ENCODE peak calls at places on chromosomes 1 and 21, in six cellular contexts. S is mesothelial cell of epicardium, D is ovary, M is nephron progenitor cell, K is GM13976, Q is heart right ventricle. A is an unnamed sample.

GRCh38 chr1:55443175-55443933 is 228.2 kb upstream of the USP24 start:
- DNase-seq in S (no peak), D (peak; percentile 80), M (no peak), K (no peak), Q (peak; percentile 77), A (no peak)

GRCh38 chr1:223844962-223845809 is 561 bp downstream of the TP53BP2 start:
- DNase-seq in S (peak; percentile 79), D (no peak), M (peak; percentile 68), K (peak; percentile 57), Q (peak; percentile 56), A (peak; percentile 87)

GRCh38 chr21:35565204-35565611 is 495.1 kb downstream of the SETD4 start:
- DNase-seq in S (no peak), D (no peak), M (no peak), K (no peak), Q (peak; percentile 44), A (no peak)

GRCh38 chr21:15279484-15279883 is 214.7 kb upstream of the NRIP1 start:
- DNase-seq in S (no peak), D (no peak), M (no peak), K (no peak), Q (no peak), A (no peak)

GRCh38 chr1:67609942-67610341 is 75.1 kb upstream of the GADD45A start:
- DNase-seq in S (no peak), D (no peak), M (no peak), K (peak; percentile 16), Q (no peak), A (no peak)

GRCh38 chr21:39094087-39094785 is 89.0 kb downstream of the PSMG1 start:
- DNase-seq in S (no peak), D (no peak), M (no peak), K (no peak), Q (no peak), A (no peak)

GRCh38 chr1:223219318-223219635 is 76.2 kb upstream of the TLR5 start:
- DNase-seq in S (peak; percentile 29), D (no peak), M (no peak), K (no peak), Q (no peak), A (peak; percentile 62)

GRCh38 chr1:8718878-8719361 is 98.5 kb downstream of the RERE start:
- DNase-seq in S (no peak), D (no peak), M (no peak), K (no peak), Q (no peak), A (no peak)

GRCh38 chr1:164675342-164675904 is 116.4 kb downstream of the PBX1 start:
- DNase-seq in S (no peak), D (no peak), M (no peak), K (no peak), Q (no peak), A (no peak)

GRCh38 chr1:235411489-235412486 is 44.6 kb downstream of the TBCE start:
- DNase-seq in S (no peak), D (no peak), M (no peak), K (no peak), Q (no peak), A (no peak)

GRCh38 chr1:170288155-170288554 is 142.4 kb downstream of the NTMT2 start:
- DNase-seq in S (no peak), D (no peak), M (no peak), K (no peak), Q (no peak), A (no peak)

GRCh38 chr21:25625036-25625435 is 14.0 kb upstream of the JAM2 start:
- DNase-seq in S (no peak), D (no peak), M (no peak), K (no peak), Q (no peak), A (no peak)

DNA sequence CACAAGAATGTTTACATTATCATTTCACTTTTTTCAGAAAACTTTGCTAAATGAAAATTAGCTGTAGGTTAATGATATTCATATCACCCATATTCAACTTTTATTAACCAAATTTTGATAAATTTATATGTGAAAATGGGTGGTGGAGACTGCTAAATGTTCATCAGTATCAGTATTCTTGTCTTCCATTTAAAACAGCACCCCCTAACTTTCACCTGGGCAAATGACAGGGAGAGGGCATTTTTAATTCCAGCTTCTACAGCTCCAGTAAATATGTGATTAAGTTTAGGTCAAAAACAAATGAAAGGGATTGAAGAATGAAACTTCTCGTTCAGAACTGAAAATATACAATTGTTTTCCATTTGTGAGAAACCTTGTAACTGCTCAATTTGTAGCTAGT is 722.2 kb downstream of the KCNT2 start:
- DNase-seq in S (no peak), D (no peak), M (no peak), K (no peak), Q (no peak), A (no peak)
- TF ChIP-seq CTCF in S (no peak), D (no peak), M (peak; percentile 12), K (no peak), Q (no peak), A (peak; percentile 14)

GRCh38 chr1:47333578-47333921 is at the start of gene CMPK1:
- DNase-seq in S (peak; percentile 83), D (peak; percentile 75), M (peak; percentile 87), K (peak; percentile 89), Q (peak; percentile 86), A (peak; percentile 92)
- TF ChIP-seq CTCF in S (no peak), D (no peak), M (no peak), K (no peak), Q (no peak), A (peak; percentile 30)

GRCh38 chr1:36863500-36863899 is 170.8 kb downstream of the GRIK3 start:
- DNase-seq in S (no peak), D (no peak), M (no peak), K (no peak), Q (no peak), A (no peak)

GRCh38 chr1:36863061-36863460 is 171.3 kb downstream of the GRIK3 start:
- DNase-seq in S (no peak), D (no peak), M (no peak), K (no peak), Q (no peak), A (no peak)

GRCh38 chr1:36865080-36865900 is 169.0 kb downstream of the GRIK3 start:
- DNase-seq in S (no peak), D (no peak), M (no peak), K (no peak), Q (no peak), A (no peak)

GRCh38 chr1:36866168-36866814 is 168.0 kb downstream of the GRIK3 start:
- DNase-seq in S (no peak), D (no peak), M (no peak), K (no peak), Q (no peak), A (no peak)

DNA sequence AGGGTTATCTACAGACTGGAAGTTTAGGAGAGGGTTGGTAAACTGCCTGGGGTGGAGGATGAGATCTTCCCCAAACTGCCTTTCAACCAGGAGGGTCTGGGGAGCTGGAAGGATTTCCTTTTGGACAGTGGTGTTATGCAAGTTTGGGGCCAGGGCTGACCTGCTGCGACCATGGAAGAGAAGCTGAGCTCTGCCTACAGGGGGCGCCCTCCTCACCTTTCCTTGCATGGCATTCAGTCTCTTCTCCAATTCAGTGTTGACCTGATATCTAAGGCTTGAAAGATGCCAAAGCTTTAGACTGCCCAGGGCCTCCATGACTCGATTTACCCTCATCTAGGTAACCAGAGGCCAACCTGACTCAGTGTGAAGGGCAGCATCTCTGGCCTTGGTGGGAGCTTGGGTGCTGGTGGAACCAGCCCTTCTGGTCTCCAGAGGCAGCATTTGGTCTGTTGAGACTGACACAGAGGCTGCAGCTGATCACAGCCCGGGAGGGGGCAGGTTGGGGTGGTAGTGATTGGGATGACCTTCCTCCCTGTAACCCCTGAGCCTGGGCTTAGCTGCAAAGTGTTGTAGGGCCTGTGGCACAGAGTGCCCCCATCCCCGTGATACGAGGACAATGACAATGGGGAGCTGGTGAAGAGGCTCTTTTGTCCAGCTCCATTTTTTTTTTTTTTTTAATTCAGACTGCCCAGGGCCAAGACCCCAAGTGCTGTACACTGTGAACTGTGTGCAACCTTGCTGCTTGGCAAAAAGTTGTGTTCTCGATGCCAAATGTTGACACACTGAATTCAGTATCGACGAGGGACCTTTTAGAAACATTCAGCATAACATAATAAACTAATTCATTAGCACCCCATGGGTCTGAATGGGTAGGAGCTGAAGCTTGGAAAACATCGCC is 169.9 kb downstream of the GRIK3 start:
- DNase-seq in S (no peak), D (no peak), M (peak; percentile 51), K (peak; percentile 54), Q (no peak), A (no peak)
- TF ChIP-seq CTCF in S (peak; percentile 34), D (no peak), M (peak; percentile 45), K (peak; percentile 37), Q (no peak), A (peak; percentile 12)

DNA sequence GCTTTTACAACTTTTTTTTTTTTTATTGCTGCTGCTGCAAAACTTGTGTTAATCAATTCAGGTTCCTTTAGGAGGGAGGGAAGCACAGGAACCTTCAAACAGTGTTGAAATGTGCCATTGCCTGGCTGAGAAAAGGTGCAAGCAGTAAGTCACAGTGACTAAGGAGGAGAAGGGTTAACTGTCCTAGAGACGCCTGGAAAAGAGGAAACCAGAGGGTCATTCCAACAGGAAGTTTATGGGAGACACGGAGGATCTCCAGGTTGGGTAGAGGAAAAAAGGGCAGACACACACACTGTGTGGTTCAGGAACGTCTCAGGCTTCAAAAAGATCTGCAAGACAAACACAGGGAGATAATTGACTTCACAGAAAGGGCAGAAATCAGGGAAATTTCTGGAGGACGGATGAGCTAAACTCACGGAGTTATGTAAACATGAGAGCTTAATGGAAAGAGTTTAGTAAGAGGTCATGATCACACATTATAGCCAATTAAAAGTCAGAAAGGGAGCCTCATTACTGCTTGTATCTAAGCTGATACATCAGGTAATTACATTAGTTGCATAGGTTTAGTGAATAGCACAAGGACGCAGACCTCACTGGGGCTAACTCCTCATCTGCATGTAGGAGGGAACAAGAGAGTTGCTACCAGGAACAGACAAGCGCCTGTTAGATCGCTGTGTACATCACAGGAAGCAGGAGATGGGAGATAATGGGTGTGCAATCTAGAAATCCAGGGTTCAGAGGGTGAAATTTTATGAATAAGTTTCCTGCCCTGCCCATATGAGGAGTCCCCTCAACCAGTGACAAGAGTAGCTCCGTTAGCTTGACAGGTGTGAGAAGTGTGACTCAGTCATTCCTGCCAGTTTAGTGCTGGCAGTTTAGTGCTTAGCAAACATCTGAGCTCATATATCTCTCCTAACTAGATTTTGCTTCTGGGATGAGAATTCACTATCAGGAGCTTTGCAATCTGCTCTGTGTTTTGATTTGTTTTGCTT is 96.6 kb upstream of the TNR start:
- DNase-seq in S (no peak), D (no peak), M (no peak), K (no peak), Q (no peak), A (no peak)
- TF ChIP-seq CTCF in S (no peak), D (no peak), M (no peak), K (no peak), Q (no peak), A (no peak)